ENCODE peak calls at places on chromosome 16, in seven cellular contexts. One of them, this sample, is unnamed.
A peak's percentile ranks its signal among the peaks of the same experiment; 100 is the strongest.

GRCh38 chr16:83925957-83926725 is 26.9 kb upstream of the OSGIN1 start:
- ATAC-seq in HepG2: peak; percentile 15
- ATAC-seq in HCT116: peak; percentile 0
- ATAC-seq in K562: peak; percentile 8
- ATAC-seq in upper lobe of left lung: no peak
- ATAC-seq in GM12878: no peak
- ATAC-seq in Panc1: no peak
- ATAC-seq in this sample: peak; percentile 6

GRCh38 chr16:88904676-88905365 is 38.4 kb upstream of the PABPN1L start:
- ATAC-seq in upper lobe of left lung: no peak
- ATAC-seq in HepG2: no peak
- ATAC-seq in Panc1: no peak
- ATAC-seq in K562: no peak
- ATAC-seq in GM12878: no peak
- ATAC-seq in HCT116: no peak
- ATAC-seq in this sample: no peak

GRCh38 chr16:88634141-88634993 is 4.0 kb upstream of the IL17C start:
- ATAC-seq in upper lobe of left lung: peak; percentile 19
- ATAC-seq in GM12878: peak; percentile 74
- ATAC-seq in K562: peak; percentile 80
- ATAC-seq in HepG2: no peak
- ATAC-seq in Panc1: no peak
- ATAC-seq in HCT116: peak; percentile 0
- ATAC-seq in this sample: peak; percentile 5

GRCh38 chr16:85361441-85362118 is 249.3 kb upstream of the CIBAR2 start:
- ATAC-seq in HCT116: no peak
- ATAC-seq in Panc1: no peak
- ATAC-seq in HepG2: peak; percentile 61
- ATAC-seq in GM12878: no peak
- ATAC-seq in upper lobe of left lung: peak; percentile 86
- ATAC-seq in K562: no peak
- ATAC-seq in this sample: no peak

GRCh38 chr16:31700200-31700529 is 172.5 kb downstream of the AHSP start:
- ATAC-seq in Panc1: peak; percentile 99
- ATAC-seq in HepG2: no peak
- ATAC-seq in HCT116: peak; percentile 99
- ATAC-seq in GM12878: peak; percentile 95
- ATAC-seq in K562: peak; percentile 99
- ATAC-seq in upper lobe of left lung: no peak
- ATAC-seq in this sample: no peak

GRCh38 chr16:19410435-19411153 is 7.1 kb upstream of the TMC5 start:
- ATAC-seq in GM12878: peak; percentile 83
- ATAC-seq in Panc1: peak; percentile 89
- ATAC-seq in K562: no peak
- ATAC-seq in upper lobe of left lung: peak; percentile 78
- ATAC-seq in HCT116: peak; percentile 83
- ATAC-seq in HepG2: peak; percentile 83
- ATAC-seq in this sample: no peak

GRCh38 chr16:69438465-69438864 is 14.0 kb downstream of the CYB5B start:
- ATAC-seq in HepG2: no peak
- ATAC-seq in HCT116: no peak
- ATAC-seq in GM12878: peak; percentile 78
- ATAC-seq in upper lobe of left lung: no peak
- ATAC-seq in Panc1: no peak
- ATAC-seq in K562: no peak
- ATAC-seq in this sample: no peak

GRCh38 chr16:6081320-6081976 is 983.9 kb upstream of the EEF2KMT start:
- ATAC-seq in HCT116: no peak
- ATAC-seq in Panc1: no peak
- ATAC-seq in K562: peak; percentile 72
- ATAC-seq in upper lobe of left lung: no peak
- ATAC-seq in HepG2: peak; percentile 53
- ATAC-seq in GM12878: no peak
- ATAC-seq in this sample: no peak

GRCh38 chr16:89953671-89954406 is 5.3 kb downstream of the DEF8 start:
- ATAC-seq in upper lobe of left lung: no peak
- ATAC-seq in K562: no peak
- ATAC-seq in GM12878: peak; percentile 89
- ATAC-seq in Panc1: no peak
- ATAC-seq in HepG2: no peak
- ATAC-seq in HCT116: no peak
- ATAC-seq in this sample: no peak

GRCh38 chr16:86557587-86557986 is 2.6 kb upstream of the MTHFSD start:
- ATAC-seq in HepG2: no peak
- ATAC-seq in GM12878: no peak
- ATAC-seq in K562: no peak
- ATAC-seq in Panc1: no peak
- ATAC-seq in upper lobe of left lung: no peak
- ATAC-seq in HCT116: no peak
- ATAC-seq in this sample: no peak
- H3K9me3 ChIP-seq in HepG2: no peaks in the 10 kb centered on the region
- H3K9me3 ChIP-seq in GM12878: no peaks in the 10 kb centered on the region
- H3K9me3 ChIP-seq in K562: no peaks in the 10 kb centered on the region
- H3K9me3 ChIP-seq in Panc1: no peaks in the 10 kb centered on the region
- H3K9me3 ChIP-seq in upper lobe of left lung: no peaks in the 10 kb centered on the region
- H3K9me3 ChIP-seq in HCT116: no peaks in the 10 kb centered on the region
- H3K9me3 ChIP-seq in this sample: no peaks in the 10 kb centered on the region

DNA sequence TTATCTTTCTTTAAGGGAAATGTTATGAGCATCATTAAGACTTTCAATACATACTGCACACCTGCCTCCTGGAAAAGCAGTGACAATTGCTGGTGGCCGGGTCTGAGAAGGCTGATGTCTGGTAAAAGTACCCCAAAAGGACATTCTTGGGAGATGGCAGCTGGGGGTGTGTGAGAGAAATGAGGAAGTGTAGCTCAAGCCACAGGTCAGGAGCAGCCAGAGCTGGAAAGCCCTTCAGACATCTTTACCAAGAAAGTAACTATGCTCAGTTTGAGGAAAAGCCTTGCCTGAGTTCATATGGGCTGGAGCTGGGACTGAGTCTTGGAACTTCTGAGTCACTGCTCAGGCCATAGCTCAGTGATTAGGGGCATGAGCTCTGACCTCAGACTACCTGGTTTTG is 94.7 kb upstream of the N4BP1 start:
- ATAC-seq in Panc1: no peak
- ATAC-seq in HCT116: no peak
- ATAC-seq in HepG2: no peak
- ATAC-seq in K562: no peak
- ATAC-seq in upper lobe of left lung: no peak
- ATAC-seq in GM12878: no peak
- ATAC-seq in this sample: no peak
- TF ChIP-seq CTCF in Panc1: no peak
- TF ChIP-seq CTCF in HCT116: no peak
- TF ChIP-seq CTCF in HepG2: no peak
- TF ChIP-seq CTCF in K562: no peak
- TF ChIP-seq CTCF in upper lobe of left lung: no peak
- TF ChIP-seq CTCF in GM12878: no peak
- TF ChIP-seq CTCF in this sample: no peak

GRCh38 chr16:81421536-81421935 is 23.1 kb upstream of the CMIP start:
- ATAC-seq in K562: no peak
- ATAC-seq in Panc1: no peak
- ATAC-seq in GM12878: no peak
- ATAC-seq in HCT116: no peak
- ATAC-seq in HepG2: no peak
- ATAC-seq in upper lobe of left lung: no peak
- ATAC-seq in this sample: no peak

GRCh38 chr16:81429045-81429521 is 15.5 kb upstream of the CMIP start:
- ATAC-seq in upper lobe of left lung: no peak
- ATAC-seq in K562: peak; percentile 85
- ATAC-seq in HepG2: peak; percentile 77
- ATAC-seq in GM12878: peak; percentile 59
- ATAC-seq in Panc1: peak; percentile 33
- ATAC-seq in HCT116: peak; percentile 96
- ATAC-seq in this sample: no peak

GRCh38 chr16:81421126-81421525 is 23.5 kb upstream of the CMIP start:
- ATAC-seq in Panc1: no peak
- ATAC-seq in K562: no peak
- ATAC-seq in HepG2: no peak
- ATAC-seq in upper lobe of left lung: no peak
- ATAC-seq in HCT116: no peak
- ATAC-seq in GM12878: no peak
- ATAC-seq in this sample: no peak

GRCh38 chr16:81427245-81427644 is 17.4 kb upstream of the CMIP start:
- ATAC-seq in HCT116: no peak
- ATAC-seq in K562: no peak
- ATAC-seq in Panc1: no peak
- ATAC-seq in upper lobe of left lung: no peak
- ATAC-seq in HepG2: no peak
- ATAC-seq in GM12878: no peak
- ATAC-seq in this sample: no peak

DNA sequence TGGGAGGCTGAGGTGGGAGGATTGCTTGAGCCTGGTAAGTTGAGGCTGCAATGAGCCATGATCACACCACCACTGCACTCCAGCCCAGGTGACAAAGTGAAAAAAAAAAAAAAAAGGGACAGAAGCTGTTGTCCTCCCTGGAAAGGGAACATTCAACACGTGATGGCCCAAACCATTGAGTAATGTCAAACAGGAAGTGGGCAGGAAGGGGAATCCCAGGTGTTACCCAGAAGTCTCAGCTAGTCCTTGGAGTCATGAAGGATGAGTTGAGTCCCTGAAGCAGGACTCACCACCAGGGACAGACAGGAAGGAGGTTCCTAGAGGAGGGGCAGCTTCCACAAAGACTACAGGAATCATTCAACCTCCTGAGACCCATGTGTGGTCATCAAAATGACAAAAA is 19.8 kb upstream of the CMIP start:
- ATAC-seq in GM12878: peak; percentile 84
- ATAC-seq in HCT116: peak; percentile 21
- ATAC-seq in HepG2: no peak
- ATAC-seq in upper lobe of left lung: no peak
- ATAC-seq in K562: peak; percentile 51
- ATAC-seq in Panc1: no peak
- ATAC-seq in this sample: no peak
- TF ChIP-seq POLR2AphosphoS5 in GM12878: no peak
- TF ChIP-seq POLR2AphosphoS5 in HCT116: no peak
- TF ChIP-seq POLR2AphosphoS5 in HepG2: no peak
- TF ChIP-seq POLR2AphosphoS5 in upper lobe of left lung: no peak
- TF ChIP-seq POLR2AphosphoS5 in K562: no peak
- TF ChIP-seq POLR2AphosphoS5 in Panc1: no peak
- TF ChIP-seq POLR2AphosphoS5 in this sample: no peak

GRCh38 chr16:71441348-71441781 is 489 bp downstream of the TLE7 start:
- ATAC-seq in HepG2: peak; percentile 76
- ATAC-seq in HCT116: peak; percentile 55
- ATAC-seq in upper lobe of left lung: no peak
- ATAC-seq in Panc1: no peak
- ATAC-seq in GM12878: no peak
- ATAC-seq in K562: peak; percentile 70
- ATAC-seq in this sample: no peak

GRCh38 chr16:71440669-71441347 is 1.0 kb downstream of the TLE7 start:
- ATAC-seq in HCT116: peak; percentile 77
- ATAC-seq in K562: peak; percentile 92
- ATAC-seq in upper lobe of left lung: no peak
- ATAC-seq in HepG2: peak; percentile 76
- ATAC-seq in Panc1: no peak
- ATAC-seq in GM12878: peak; percentile 87
- ATAC-seq in this sample: no peak

GRCh38 chr16:71442041-71442440 is at the start of gene TLE7:
- ATAC-seq in GM12878: no peak
- ATAC-seq in HCT116: no peak
- ATAC-seq in upper lobe of left lung: no peak
- ATAC-seq in K562: no peak
- ATAC-seq in Panc1: no peak
- ATAC-seq in HepG2: peak; percentile 13
- ATAC-seq in this sample: no peak

GRCh38 chr16:71439531-71439930 is 2.3 kb downstream of the TLE7 start:
- ATAC-seq in HepG2: no peak
- ATAC-seq in upper lobe of left lung: no peak
- ATAC-seq in K562: no peak
- ATAC-seq in GM12878: no peak
- ATAC-seq in HCT116: no peak
- ATAC-seq in Panc1: no peak
- ATAC-seq in this sample: no peak

DNA sequence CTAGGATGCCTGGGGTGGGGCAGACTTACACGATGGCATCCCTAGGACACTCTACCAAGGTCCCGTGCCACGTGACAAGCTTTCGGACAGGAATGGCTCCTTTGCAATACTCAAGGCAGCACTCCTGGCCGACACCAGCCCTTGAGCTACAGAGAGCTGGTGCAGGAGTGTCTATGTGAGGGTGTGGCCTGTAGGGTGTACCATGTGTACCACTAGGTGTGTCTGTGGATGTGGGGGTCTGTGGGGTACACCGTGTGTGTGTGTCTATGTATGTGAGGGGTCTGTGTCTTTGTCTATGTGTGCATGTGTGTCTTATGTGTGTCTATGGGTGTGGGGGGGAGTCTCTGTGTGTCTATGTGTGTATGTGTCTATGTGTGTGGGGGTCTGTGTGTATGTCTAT is 1.9 kb upstream of the TLE7 start:
- ATAC-seq in HepG2: no peak
- ATAC-seq in HCT116: no peak
- ATAC-seq in Panc1: no peak
- ATAC-seq in K562: no peak
- ATAC-seq in GM12878: no peak
- ATAC-seq in upper lobe of left lung: peak; percentile 3
- ATAC-seq in this sample: no peak
- H3K9me3 ChIP-seq in HepG2: no peaks in the 10 kb centered on the region
- H3K9me3 ChIP-seq in HCT116: peaks cover 9% of the 10 kb centered on the region
- H3K9me3 ChIP-seq in Panc1: peaks cover 19% of the 10 kb centered on the region
- H3K9me3 ChIP-seq in K562: peaks cover 12% of the 10 kb centered on the region
- H3K9me3 ChIP-seq in GM12878: peaks cover 18% of the 10 kb centered on the region
- H3K9me3 ChIP-seq in upper lobe of left lung: peaks cover 64% of the 10 kb centered on the region
- H3K9me3 ChIP-seq in this sample: peaks cover 7% of the 10 kb centered on the region

DNA sequence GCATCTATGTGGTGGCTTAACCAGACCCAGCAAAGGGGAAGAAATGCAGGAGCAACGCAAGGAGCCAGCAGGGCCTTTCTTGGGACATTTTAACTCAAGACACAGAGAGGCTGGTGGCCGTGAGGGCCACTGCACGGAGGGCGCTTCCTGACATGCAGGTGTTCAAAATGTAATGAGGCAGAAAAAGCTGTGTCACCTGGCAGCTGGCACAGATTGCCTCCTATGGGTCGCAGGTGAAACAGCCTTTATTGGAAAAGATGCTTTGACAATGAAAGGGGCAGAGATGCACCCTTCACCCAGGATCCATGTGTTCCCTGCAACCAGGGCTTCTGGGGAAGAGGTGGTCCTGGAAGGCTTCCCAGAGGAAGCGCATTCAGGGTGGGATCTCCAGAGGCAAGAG is 219.3 kb downstream of the XYLT1 start:
- ATAC-seq in HepG2: no peak
- ATAC-seq in Panc1: no peak
- ATAC-seq in upper lobe of left lung: no peak
- ATAC-seq in K562: no peak
- ATAC-seq in HCT116: no peak
- ATAC-seq in GM12878: peak; percentile 24
- ATAC-seq in this sample: no peak
- TF ChIP-seq CTCF in HepG2: no peak
- TF ChIP-seq CTCF in Panc1: no peak
- TF ChIP-seq CTCF in upper lobe of left lung: no peak
- TF ChIP-seq CTCF in K562: no peak
- TF ChIP-seq CTCF in HCT116: no peak
- TF ChIP-seq CTCF in GM12878: peak; percentile 8
- TF ChIP-seq CTCF in this sample: no peak

This sample was measured in gastroesophageal sphincter.